ENCODE peak calls at places on chromosomes 2 and 18, in nine cellular contexts. J, Z, K, X, V, L, A, H and R are unnamed samples.
A peak's percentile ranks its signal among the peaks of the same experiment; 100 is the strongest.

GRCh38 chr18:22983175-22983574 is 50.0 kb downstream of the RBBP8 start:
- DNase-seq in Z (no peak), X (peak; percentile 79), L (peak; percentile 74), K (no peak), A (no peak), J (no peak), V (no peak), H (peak; percentile 74), R (peak; percentile 66)

GRCh38 chr2:110948027-110948687 is 172.6 kb upstream of the BCL2L11 start:
- DNase-seq in X (peak; percentile 72), L (peak; percentile 45), V (no peak), H (peak; percentile 35), J (peak; percentile 16), K (no peak), Z (no peak), A (no peak), R (no peak)

GRCh38 chr2:11502740-11503292 is 31.0 kb upstream of the GREB1 start:
- DNase-seq in J (no peak), X (no peak), K (no peak), A (no peak), V (no peak), L (no peak), H (no peak), Z (no peak), R (no peak)

GRCh38 chr2:47818777-47819176 is 35.8 kb downstream of the MSH6 start:
- DNase-seq in V (no peak), A (no peak), K (no peak), J (no peak), H (no peak), L (no peak), X (no peak), Z (no peak), R (no peak)

GRCh38 chr2:216698895-216699294 is 3.5 kb upstream of the IGFBP5 start:
- DNase-seq in J (no peak), A (no peak), K (no peak), X (peak; percentile 84), V (no peak), H (peak; percentile 78), L (peak; percentile 79), Z (no peak), R (peak; percentile 76)

GRCh38 chr18:74513149-74513882 is 17.2 kb downstream of the CNDP2 start:
- DNase-seq in X (no peak), V (no peak), K (no peak), A (peak; percentile 60), L (no peak), Z (no peak), H (no peak), J (no peak), R (no peak)

GRCh38 chr2:176553685-176554106 is 284.5 kb downstream of the MTX2 start:
- DNase-seq in Z (no peak), V (peak; percentile 65), K (peak; percentile 22), L (peak; percentile 73), H (peak; percentile 74), A (peak; percentile 73), X (peak; percentile 41), J (peak; percentile 68), R (peak; percentile 71)

GRCh38 chr18:27223570-27224340 is 38.6 kb upstream of the CHST9 start:
- DNase-seq in Z (no peak), K (peak; percentile 38), H (no peak), X (no peak), L (no peak), V (no peak), J (no peak), A (no peak), R (no peak)

GRCh38 chr2:206212673-206213513 is 53.2 kb downstream of the EEF1B2 start:
- DNase-seq in K (no peak), V (no peak), Z (no peak), L (peak; percentile 80), H (peak; percentile 62), J (no peak), A (no peak), X (peak; percentile 69), R (peak; percentile 51)

GRCh38 chr2:124762388-124762787 is 737.3 kb downstream of the CNTNAP5 start:
- DNase-seq in K (no peak), A (no peak), V (no peak), J (no peak), H (no peak), L (no peak), Z (no peak), X (no peak), R (no peak)

GRCh38 chr18:61635901-61636528 is 256.8 kb downstream of the RNF152 start:
- DNase-seq in Z (no peak), K (peak; percentile 62), J (peak; percentile 86), L (peak; percentile 68), A (peak; percentile 81), V (peak; percentile 17), H (peak; percentile 67), X (peak; percentile 72), R (peak; percentile 67)

GRCh38 chr18:62662799-62663173 is 52.6 kb upstream of the PHLPP1 start:
- DNase-seq in J (no peak), L (no peak), X (no peak), A (no peak), K (no peak), V (no peak), Z (no peak), H (no peak), R (no peak)

GRCh38 chr2:237217995-237218621 is 132.4 kb downstream of the COPS8 start:
- DNase-seq in Z (no peak), X (no peak), A (no peak), H (no peak), J (no peak), K (no peak), V (no peak), L (no peak), R (peak; percentile 57)

GRCh38 chr18:23247363-23247762 is 112.1 kb downstream of the CABLES1 start:
- DNase-seq in K (no peak), Z (no peak), X (no peak), V (no peak), A (no peak), H (no peak), J (no peak), L (no peak), R (no peak)

GRCh38 chr2:154187948-154188347 is 316.2 kb downstream of the GALNT13 start:
- DNase-seq in L (no peak), V (no peak), K (no peak), Z (no peak), X (no peak), J (no peak), A (no peak), H (no peak), R (no peak)

GRCh38 chr2:3595985-3596384 is 1.1 kb downstream of the COLEC11 start:
- DNase-seq in J (no peak), V (no peak), K (no peak), Z (no peak), H (no peak), X (no peak), A (no peak), L (no peak), R (no peak)

GRCh38 chr2:3595409-3595808 is 497 bp downstream of the COLEC11 start:
- DNase-seq in A (no peak), K (no peak), X (no peak), L (no peak), J (no peak), V (no peak), Z (no peak), H (no peak), R (no peak)

GRCh38 chr2:3597567-3597966 is 2.7 kb downstream of the COLEC11 start:
- DNase-seq in V (no peak), L (no peak), Z (no peak), J (no peak), K (no peak), A (no peak), X (no peak), H (no peak), R (no peak)

GRCh38 chr2:3596891-3597290 is 2.0 kb downstream of the COLEC11 start:
- DNase-seq in J (no peak), H (no peak), A (no peak), X (no peak), Z (no peak), V (no peak), K (no peak), L (no peak), R (no peak)

DNA sequence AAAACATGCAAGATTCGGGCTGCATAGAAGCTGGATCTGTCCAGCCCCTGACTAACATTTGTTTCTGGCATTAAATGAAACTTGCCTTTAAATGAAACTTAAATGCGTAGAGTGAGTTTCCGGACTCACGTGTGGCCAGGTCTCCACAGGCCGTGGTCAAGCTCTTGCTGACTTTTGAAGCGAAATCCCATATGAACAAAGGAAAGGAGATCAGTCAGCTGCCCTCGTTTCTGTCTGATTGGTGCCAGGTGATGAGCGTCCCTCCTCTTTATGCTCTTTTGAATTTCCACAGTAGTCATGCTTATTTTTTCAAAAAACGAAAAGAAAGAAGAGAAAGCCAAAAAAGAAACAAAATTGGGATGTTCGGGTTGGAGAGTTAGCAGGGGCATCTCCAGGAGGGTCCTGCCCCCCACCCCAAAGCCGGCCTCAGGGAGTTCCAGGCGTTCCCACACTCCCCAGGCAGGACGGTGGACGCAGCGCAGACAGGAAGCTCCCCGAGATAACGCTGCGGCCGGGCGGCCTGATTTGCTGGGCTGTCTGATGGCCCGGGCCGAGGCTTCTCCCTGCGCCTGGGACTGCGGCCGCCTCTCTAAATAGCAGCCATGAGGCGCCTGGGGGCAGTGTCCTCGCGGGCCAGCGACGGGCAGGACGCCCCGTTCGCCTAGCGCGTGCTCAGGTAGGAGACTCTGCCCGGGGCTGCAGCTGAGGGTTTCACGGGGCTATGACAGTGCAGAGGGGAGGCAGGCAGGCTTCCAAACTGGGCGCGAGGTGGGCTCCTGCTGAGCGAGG is at the start of gene COLEC11:
- DNase-seq in Z (no peak), K (no peak), V (peak; percentile 75), X (no peak), L (peak; percentile 69), A (no peak), J (no peak), H (peak; percentile 63), R (peak; percentile 14)
- TF ChIP-seq CTCF in Z (no peak), K (no peak), V (peak; percentile 49), X (no peak), L (peak; percentile 48), A (no peak), J (no peak), H (peak; percentile 48), R (peak; percentile 33)

DNA sequence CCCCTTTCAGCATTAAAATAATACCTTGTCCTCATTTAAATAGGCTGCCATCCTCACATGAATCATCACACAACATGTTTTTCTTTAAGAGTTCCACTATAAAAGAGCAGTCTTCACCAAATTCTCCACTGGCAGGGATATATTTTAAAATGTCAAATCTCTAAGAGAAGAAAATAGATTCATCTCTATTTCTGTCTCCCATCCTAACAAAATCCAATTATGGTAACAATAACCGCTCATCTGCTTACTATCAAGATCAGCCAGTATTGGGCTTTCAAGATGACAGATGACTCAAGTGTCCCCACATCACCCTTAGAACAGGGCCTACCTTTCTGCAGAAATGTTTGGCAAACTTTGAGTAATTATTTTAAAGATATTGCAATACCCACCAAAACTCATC is 114.7 kb downstream of the SCG2 start:
- DNase-seq in A (no peak), V (no peak), Z (no peak), X (no peak), K (no peak), L (no peak), H (no peak), J (no peak), R (no peak)
- H3K4me3 ChIP-seq in A (no peak overlapping the region), V (no peak overlapping the region), Z (no peak overlapping the region), X (no peak overlapping the region), K (no peak overlapping the region), L (no peak overlapping the region), H (no peak overlapping the region), J (no peak overlapping the region), R (no peak overlapping the region)

GRCh38 chr2:241675885-241676284 is 10.7 kb downstream of the DTYMK start:
- DNase-seq in H (no peak), X (no peak), J (no peak), A (no peak), K (no peak), V (no peak), L (no peak), Z (no peak), R (no peak)
- TF ChIP-seq CTCF in H (peak; percentile 35), X (no peak), J (no peak), A (no peak), K (no peak), V (no peak), L (no peak), Z (no peak), R (no peak)

GRCh38 chr18:46623541-46623940 is 33.5 kb downstream of the LOXHD1 start:
- DNase-seq in A (no peak), L (peak; percentile 10), V (no peak), K (no peak), Z (no peak), X (no peak), H (peak; percentile 7), J (no peak), R (no peak)
- H3K4me3 ChIP-seq in A (no peak overlapping the region), L (no peak overlapping the region), V (no peak overlapping the region), K (no peak overlapping the region), Z (no peak overlapping the region), X (no peak overlapping the region), H (no peak overlapping the region), J (no peak overlapping the region), R (no peak overlapping the region)